ENCODE peak calls at places on chromosomes 6 and 20, in eight cellular contexts. Y is nephron progenitor cell, B is Calu3, Q is NB4, I is dorsolateral prefrontal cortex, J is D721Med, H is AG09309, A is AG10803. V is an unnamed sample.

GRCh38 chr6:71072508-71072907 is 115.6 kb upstream of the B3GAT2 start:
- DNase-seq in Q (no peak), Y (no peak), I (no peak), A (no peak), H (no peak), J (no peak), B (no peak), V (no peak)

GRCh38 chr6:15555101-15556038 is 107.5 kb downstream of the DTNBP1 start:
- DNase-seq in J (no peak), A (no peak), B (no peak), H (no peak), I (no peak), Y (no peak), Q (no peak), V (no peak)

GRCh38 chr6:109336221-109336955 is 45.9 kb downstream of the CD164 start:
- DNase-seq in Q (no peak), I (no peak), B (peak), A (peak), Y (no peak), J (no peak), H (no peak), V (no peak)

GRCh38 chr6:45477785-45478184 is 100.1 kb upstream of the SUPT3H start:
- DNase-seq in I (no peak), Q (no peak), Y (no peak), J (no peak), B (no peak), A (no peak), H (no peak), V (no peak)

GRCh38 chr20:3932277-3933073 is 43.3 kb downstream of the PANK2 start:
- DNase-seq in I (no peak), Q (no peak), A (peak), Y (no peak), B (no peak), J (no peak), H (no peak), V (no peak)

GRCh38 chr20:663315-664090 is 10.5 kb upstream of the SRXN1 start:
- DNase-seq in Q (no peak), J (no peak), I (no peak), B (no peak), Y (no peak), H (no peak), A (no peak), V (no peak)

GRCh38 chr6:116451916-116452315 is 9.3 kb upstream of the CALHM6 start:
- DNase-seq in A (no peak), H (no peak), Y (no peak), Q (no peak), J (no peak), I (no peak), B (no peak), V (no peak)

GRCh38 chr6:39992861-39993622 is 58.8 kb upstream of the MOCS1 start:
- DNase-seq in Y (no peak), H (no peak), A (no peak), J (no peak), Q (no peak), B (no peak), I (no peak), V (no peak)

GRCh38 chr20:19991826-19992225 is 25.3 kb upstream of the NAA20 start:
- DNase-seq in Y (no peak), Q (no peak), J (no peak), A (no peak), H (no peak), B (no peak), I (no peak), V (no peak)

GRCh38 chr6:129280719-129281118 is 397.8 kb downstream of the LAMA2 start:
- DNase-seq in B (no peak), Y (no peak), I (no peak), J (no peak), A (no peak), Q (no peak), H (no peak), V (no peak)

GRCh38 chr20:26135325-26136110 is 438.9 kb upstream of the ZNF337 start:
- DNase-seq in Q (no peak), I (no peak), H (no peak), A (no peak), B (no peak), Y (no peak), J (no peak), V (no peak)

GRCh38 chr20:21102691-21103311 is 3.4 kb downstream of the LINC00237 start:
- DNase-seq in I (peak), A (peak), Q (peak), J (no peak), B (no peak), Y (peak), H (no peak), V (peak)

GRCh38 chr6:32609731-32610640 is 20.3 kb upstream of the HLA-DRB1 start:
- DNase-seq in J (no peak), B (peak), Q (peak), Y (peak), H (peak), I (no peak), A (peak), V (peak)

GRCh38 chr6:21935561-21936028 is 342.0 kb downstream of the SOX4 start:
- DNase-seq in Q (peak), J (no peak), I (no peak), Y (peak), H (no peak), B (peak), A (peak), V (no peak)

GRCh38 chr6:14108571-14109410 is 8.8 kb upstream of the CD83 start:
- DNase-seq in B (peak), A (no peak), Y (no peak), J (no peak), Q (peak), I (no peak), H (no peak), V (no peak)

GRCh38 chr6:105733556-105734162 is 330.8 kb upstream of the PREP start:
- DNase-seq in I (no peak), Y (no peak), Q (peak), B (no peak), J (no peak), H (no peak), A (peak), V (no peak)

GRCh38 chr6:148523551-148523950 is 180.9 kb downstream of the SASH1 start:
- DNase-seq in Q (no peak), I (no peak), H (no peak), J (no peak), Y (no peak), A (peak), B (no peak), V (no peak)

GRCh38 chr6:62942000-62942399 is 269.3 kb upstream of the FKBP1C start:
- DNase-seq in I (no peak), B (no peak), Y (no peak), Q (no peak), J (no peak), H (no peak), A (no peak), V (no peak)

GRCh38 chr6:160197662-160198061 is 61.0 kb downstream of the SLC22A2 start:
- DNase-seq in B (no peak), Q (no peak), A (no peak), I (no peak), Y (no peak), J (no peak), H (no peak), V (no peak)

GRCh38 chr20:18091624-18092023 is 33.9 kb upstream of the OVOL2 start:
- DNase-seq in Y (no peak), J (no peak), H (no peak), A (no peak), I (no peak), Q (no peak), B (no peak), V (no peak)

DNA sequence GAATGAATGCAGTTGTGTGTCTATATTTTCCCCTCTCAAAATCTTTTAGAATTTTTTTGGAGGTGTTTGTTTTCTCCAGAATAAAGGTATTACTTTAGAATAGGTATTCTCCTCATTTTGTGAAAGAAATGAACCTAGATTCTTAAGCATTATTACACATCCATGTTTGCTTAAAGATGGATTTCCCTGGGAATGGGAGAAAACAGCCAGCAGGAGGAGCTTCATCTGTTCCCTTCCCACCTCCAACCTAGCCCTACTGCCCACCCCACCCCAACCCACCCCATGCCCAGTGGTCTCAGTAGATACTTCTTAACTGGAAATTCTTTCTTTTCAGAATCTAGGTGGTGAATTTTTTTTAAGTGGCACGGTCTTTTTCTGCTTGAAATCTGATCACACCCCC is 127.8 kb downstream of the CD109 start:
- DNase-seq in I (no peak), J (no peak), A (no peak), H (no peak), B (no peak), Y (no peak), Q (no peak), V (no peak)
- TF ChIP-seq CTCF in I (no peak), J (no peak), A (no peak), H (no peak), B (peak), Y (no peak), Q (no peak), V (no peak)

GRCh38 chr20:39910536-39910935 is 778.5 kb downstream of the MAFB start:
- DNase-seq in J (no peak), Y (no peak), B (no peak), I (no peak), A (no peak), H (no peak), Q (no peak), V (no peak)

GRCh38 chr20:39913274-39913673 is 775.8 kb downstream of the MAFB start:
- DNase-seq in Q (no peak), B (no peak), I (no peak), Y (no peak), J (no peak), A (no peak), H (no peak), V (no peak)

GRCh38 chr20:39911497-39911896 is 777.5 kb downstream of the MAFB start:
- DNase-seq in J (no peak), B (no peak), A (no peak), Y (no peak), Q (no peak), H (no peak), I (no peak), V (no peak)

GRCh38 chr20:39916236-39916635 is 772.8 kb downstream of the MAFB start:
- DNase-seq in H (no peak), Y (no peak), A (no peak), B (no peak), J (no peak), I (no peak), Q (no peak), V (no peak)
- TF ChIP-seq CTCF in H (no peak), Y (no peak), A (no peak), B (no peak), J (no peak), I (no peak), Q (no peak), V (no peak)

GRCh38 chr20:63295422-63295821 is 2.4 kb downstream of the COL20A1 start:
- DNase-seq in Q (no peak), H (no peak), A (no peak), J (no peak), I (no peak), B (no peak), Y (no peak), V (no peak)
- TF ChIP-seq CTCF in Q (peak), H (no peak), A (no peak), J (no peak), I (no peak), B (no peak), Y (no peak), V (no peak)

DNA sequence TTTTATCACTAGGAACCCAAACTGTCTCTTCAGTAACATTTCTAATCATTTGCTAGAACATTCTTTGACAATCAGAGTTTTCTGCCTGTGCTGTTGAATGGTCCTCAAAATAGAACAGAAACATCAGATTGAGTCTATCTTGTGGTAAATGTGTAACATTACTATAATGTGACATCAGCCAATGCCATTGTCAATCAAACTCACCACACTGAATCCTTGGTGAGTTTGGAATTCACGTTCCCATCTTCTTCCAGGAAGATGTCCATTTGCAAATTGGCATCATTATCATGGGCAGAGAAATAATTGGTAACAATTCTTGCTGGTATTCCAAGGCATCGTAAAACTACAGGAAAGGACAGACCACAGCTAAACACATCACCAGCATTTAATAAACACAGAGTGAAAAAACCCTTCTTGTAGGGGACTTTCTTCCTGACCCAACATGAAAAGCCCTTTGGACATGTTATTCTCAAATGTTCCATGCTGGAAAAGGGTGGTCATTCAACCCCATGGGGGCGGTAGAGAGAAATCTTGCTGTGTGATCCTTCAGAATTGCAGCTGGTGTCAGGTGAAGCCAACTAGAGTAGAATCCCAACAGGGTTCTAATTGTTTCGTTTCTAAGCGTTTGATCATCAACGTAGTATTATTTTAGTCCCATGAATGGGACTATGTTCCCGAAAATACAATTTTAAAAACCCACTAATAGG is 98.5 kb downstream of the F13A1 start:
- DNase-seq in Y (peak), Q (peak), I (no peak), A (no peak), J (no peak), B (no peak), H (no peak), V (no peak)
- TF ChIP-seq CTCF in Y (peak), Q (peak), I (peak), A (peak), J (peak), B (no peak), H (no peak), V (peak)

DNA sequence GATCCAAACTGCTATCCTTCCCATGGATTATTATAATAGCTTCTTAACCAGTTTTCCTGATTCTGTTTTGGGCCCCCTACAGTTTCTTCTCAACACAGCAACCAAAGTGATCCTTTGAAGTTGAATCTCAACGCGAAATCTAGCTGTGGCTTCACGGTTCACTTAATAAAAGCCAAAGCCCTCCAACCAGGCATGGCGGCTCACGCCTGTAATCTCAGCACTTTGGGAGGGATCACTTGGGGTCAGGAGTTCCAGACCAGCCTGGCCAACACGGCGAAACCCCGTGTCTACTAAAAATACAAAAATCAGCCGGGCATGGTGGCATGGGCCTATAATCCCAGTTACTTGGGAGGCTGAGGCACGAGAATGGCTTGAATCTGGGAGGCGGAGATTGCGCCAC is 3.3 kb downstream of the RMND1 start:
- DNase-seq in B (no peak), I (no peak), J (no peak), A (no peak), Y (no peak), Q (peak), H (no peak), V (no peak)
- TF ChIP-seq CTCF in B (no peak), I (no peak), J (no peak), A (peak), Y (no peak), Q (no peak), H (no peak), V (no peak)

GRCh38 chr6:166589334-166589731 is 2.9 kb upstream of the RAMACL start:
- DNase-seq in H (no peak), Q (no peak), J (no peak), I (no peak), A (no peak), Y (no peak), B (no peak), V (no peak)
- TF ChIP-seq CTCF in H (no peak), Q (no peak), J (no peak), I (no peak), A (no peak), Y (no peak), B (no peak), V (no peak)

GRCh38 chr6:127606131-127606562 is 29.2 kb downstream of the C6orf58 start:
- DNase-seq in B (peak), Y (peak), Q (peak), A (peak), H (peak), I (no peak), J (peak), V (no peak)
- TF ChIP-seq CTCF in B (no peak), Y (peak), Q (peak), A (peak), H (peak), I (no peak), J (peak), V (peak)

GRCh38 chr20:57251344-57251743 is 15.1 kb downstream of the BMP7 start:
- DNase-seq in Q (peak), I (no peak), Y (no peak), A (no peak), H (no peak), B (no peak), J (no peak), V (no peak)
- TF ChIP-seq CTCF in Q (no peak), I (no peak), Y (no peak), A (no peak), H (no peak), B (no peak), J (no peak), V (no peak)